ENCODE peak calls at places on chromosomes 4 and X, in five cellular contexts. One of them, this sample, is unnamed.

GRCh38 chrX:973010-973409 is 239.4 kb downstream of the CRLF2 start:
- DNase-seq in HepG2: no peak
- DNase-seq in A549: no peak
- DNase-seq in endothelial cell of umbilical vein: no peak
- DNase-seq in K562: no peak
- DNase-seq in this sample: no peak

GRCh38 chr4:151362404-151363164 is 37.2 kb upstream of the SH3D19 start:
- DNase-seq in HepG2: peak
- DNase-seq in A549: peak
- DNase-seq in K562: peak
- DNase-seq in endothelial cell of umbilical vein: peak
- DNase-seq in this sample: peak

GRCh38 chr4:181854142-181854541 is 389.1 kb upstream of the TENM3 start:
- DNase-seq in A549: no peak
- DNase-seq in endothelial cell of umbilical vein: no peak
- DNase-seq in HepG2: no peak
- DNase-seq in K562: no peak
- DNase-seq in this sample: no peak

GRCh38 chr4:168449740-168450442 is 30.4 kb downstream of the DDX60L start:
- DNase-seq in A549: no peak
- DNase-seq in K562: peak
- DNase-seq in endothelial cell of umbilical vein: peak
- DNase-seq in HepG2: no peak
- DNase-seq in this sample: peak

GRCh38 chr4:159018062-159018629 is 84.7 kb upstream of the RAPGEF2 start:
- DNase-seq in endothelial cell of umbilical vein: no peak
- DNase-seq in K562: peak
- DNase-seq in A549: no peak
- DNase-seq in HepG2: no peak
- DNase-seq in this sample: peak

GRCh38 chr4:132445386-132445785 is 703.7 kb upstream of the PCDH10 start:
- DNase-seq in A549: no peak
- DNase-seq in endothelial cell of umbilical vein: no peak
- DNase-seq in K562: no peak
- DNase-seq in HepG2: no peak
- DNase-seq in this sample: no peak

GRCh38 chr4:16253127-16253960 is 27.1 kb upstream of the TAPT1 start:
- DNase-seq in A549: peak
- DNase-seq in endothelial cell of umbilical vein: no peak
- DNase-seq in K562: no peak
- DNase-seq in HepG2: peak
- DNase-seq in this sample: no peak

GRCh38 chr4:105147226-105148151 is 813 bp downstream of the TET2 start:
- DNase-seq in endothelial cell of umbilical vein: peak
- DNase-seq in HepG2: peak
- DNase-seq in K562: peak
- DNase-seq in A549: no peak
- DNase-seq in this sample: peak

GRCh38 chrX:149129767-149130166 is 375.3 kb downstream of the IDS start:
- DNase-seq in A549: no peak
- DNase-seq in HepG2: no peak
- DNase-seq in K562: peak
- DNase-seq in endothelial cell of umbilical vein: peak
- DNase-seq in this sample: no peak

GRCh38 chr4:132016703-132017102 is 1132.4 kb upstream of the PCDH10 start:
- DNase-seq in K562: no peak
- DNase-seq in endothelial cell of umbilical vein: no peak
- DNase-seq in HepG2: no peak
- DNase-seq in A549: no peak
- DNase-seq in this sample: no peak

GRCh38 chr4:103994059-103994458 is 274.3 kb upstream of the TACR3 start:
- DNase-seq in K562: no peak
- DNase-seq in HepG2: peak
- DNase-seq in endothelial cell of umbilical vein: no peak
- DNase-seq in A549: no peak
- DNase-seq in this sample: peak

GRCh38 chr4:164571593-164572385 is 182.1 kb upstream of the SMIM31 start:
- DNase-seq in endothelial cell of umbilical vein: no peak
- DNase-seq in A549: no peak
- DNase-seq in HepG2: no peak
- DNase-seq in K562: no peak
- DNase-seq in this sample: no peak

DNA sequence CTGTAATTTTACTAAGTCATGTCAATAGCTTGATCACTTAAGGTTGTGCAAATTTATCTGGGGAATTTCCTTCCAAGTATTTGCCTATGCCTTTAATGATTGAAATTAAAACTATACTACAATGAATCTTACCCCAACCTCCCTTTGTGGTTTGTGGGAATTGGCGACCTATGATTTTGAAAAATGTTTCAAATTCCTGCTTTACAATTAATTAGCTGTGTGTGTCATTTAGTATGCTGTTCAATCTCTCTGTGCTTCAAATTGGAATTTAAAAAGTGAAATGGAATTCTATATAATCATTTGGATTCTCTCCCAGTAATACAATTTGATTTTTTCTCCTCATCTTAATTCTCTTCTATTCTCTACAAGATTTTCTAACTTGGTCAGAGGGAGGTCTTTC is 2319.5 kb downstream of the ARAP2 start:
- DNase-seq in HepG2: no peak
- DNase-seq in endothelial cell of umbilical vein: no peak
- DNase-seq in A549: no peak
- DNase-seq in K562: no peak
- DNase-seq in this sample: no peak
- TF ChIP-seq MAX in HepG2: no peak
- TF ChIP-seq MAX in endothelial cell of umbilical vein: no peak
- TF ChIP-seq MAX in A549: no peak
- TF ChIP-seq MAX in K562: no peak
- TF ChIP-seq MAX in this sample: no peak

DNA sequence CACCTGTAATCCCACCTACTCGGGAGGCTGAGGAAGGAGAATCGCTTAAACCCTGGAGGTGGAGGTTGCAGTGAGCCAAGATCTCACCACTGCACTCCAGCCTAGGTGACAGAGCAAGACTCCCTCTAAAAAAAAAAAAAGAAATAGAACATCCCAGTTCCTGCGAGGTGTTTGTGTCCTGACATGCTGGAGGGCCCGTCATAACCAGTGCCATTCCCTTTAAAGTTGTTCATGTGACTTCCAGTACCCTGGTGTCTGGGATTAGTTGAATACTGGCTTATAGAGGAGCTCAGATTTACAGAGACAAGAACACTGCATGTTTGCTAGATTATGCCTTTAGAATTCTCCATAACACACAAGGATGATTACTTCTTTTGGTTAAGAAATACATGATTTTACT is 37.6 kb upstream of the TADA2B start:
- DNase-seq in K562: no peak
- DNase-seq in endothelial cell of umbilical vein: no peak
- DNase-seq in HepG2: no peak
- DNase-seq in A549: no peak
- DNase-seq in this sample: no peak
- TF ChIP-seq MYC in K562: no peak
- TF ChIP-seq MYC in endothelial cell of umbilical vein: no peak
- TF ChIP-seq MYC in HepG2: no peak
- TF ChIP-seq MYC in A549: no peak
- TF ChIP-seq MYC in this sample: no peak

GRCh38 chrX:11758400-11759171 is 549 bp downstream of the MSL3 start:
- DNase-seq in endothelial cell of umbilical vein: peak
- DNase-seq in HepG2: peak
- DNase-seq in K562: peak
- DNase-seq in A549: peak
- DNase-seq in this sample: peak
- TF ChIP-seq POLR2A in endothelial cell of umbilical vein: no peak
- TF ChIP-seq POLR2A in HepG2: no peak
- TF ChIP-seq POLR2A in K562: peak
- TF ChIP-seq POLR2A in A549: peak
- TF ChIP-seq POLR2A in this sample: no peak

GRCh38 chr4:94711635-94712034 is 46.1 kb upstream of the BMPR1B start:
- DNase-seq in A549: no peak
- DNase-seq in endothelial cell of umbilical vein: no peak
- DNase-seq in K562: no peak
- DNase-seq in HepG2: no peak
- DNase-seq in this sample: no peak

GRCh38 chr4:94714360-94714759 is 43.4 kb upstream of the BMPR1B start:
- DNase-seq in A549: no peak
- DNase-seq in K562: no peak
- DNase-seq in endothelial cell of umbilical vein: no peak
- DNase-seq in HepG2: no peak
- DNase-seq in this sample: no peak

DNA sequence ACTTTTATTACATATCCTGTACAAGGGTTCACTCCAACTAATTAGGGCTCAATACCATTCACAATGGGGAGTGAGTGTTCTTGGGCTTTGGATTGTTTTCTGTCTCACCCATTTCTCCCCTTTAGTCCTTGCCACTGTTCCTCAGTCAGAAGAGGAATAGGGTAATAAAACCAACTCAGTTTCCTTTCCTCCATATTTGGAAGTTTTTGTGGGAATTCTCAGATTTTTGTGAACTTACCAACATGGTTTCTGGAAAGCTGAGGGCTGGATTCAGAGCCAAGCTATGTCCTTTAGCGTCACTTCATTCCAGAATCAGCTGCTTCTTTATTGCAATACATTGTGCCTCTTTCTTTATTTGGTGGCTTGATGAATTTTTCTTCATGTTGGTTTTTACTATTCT is 43.0 kb upstream of the BMPR1B start:
- DNase-seq in HepG2: no peak
- DNase-seq in endothelial cell of umbilical vein: peak
- DNase-seq in A549: no peak
- DNase-seq in K562: no peak
- DNase-seq in this sample: no peak
- TF ChIP-seq MAX in HepG2: no peak
- TF ChIP-seq MAX in endothelial cell of umbilical vein: no peak
- TF ChIP-seq MAX in A549: no peak
- TF ChIP-seq MAX in K562: no peak
- TF ChIP-seq MAX in this sample: no peak

DNA sequence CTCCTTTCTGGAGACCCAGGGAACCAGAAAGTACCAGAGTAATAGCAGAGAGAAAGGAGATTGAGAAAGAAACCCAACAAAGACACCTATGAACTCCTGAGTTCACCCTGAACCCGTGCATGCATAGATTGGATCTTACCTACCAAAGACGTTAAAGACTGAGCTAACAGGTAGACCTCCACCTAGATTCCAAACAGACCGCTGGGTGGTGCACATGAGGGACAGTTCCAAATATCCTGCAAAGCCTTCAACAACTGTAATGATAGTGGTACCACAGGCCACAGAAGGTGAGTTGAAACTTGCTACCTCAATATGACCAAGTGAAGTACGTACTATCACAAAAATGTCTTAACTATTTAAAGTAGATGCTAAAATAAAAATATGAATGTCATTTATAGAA is 34.0 kb upstream of the NR0B1 start:
- DNase-seq in K562: peak
- DNase-seq in HepG2: peak
- DNase-seq in A549: no peak
- DNase-seq in endothelial cell of umbilical vein: no peak
- DNase-seq in this sample: no peak
- TF ChIP-seq MYC in K562: no peak
- TF ChIP-seq MYC in HepG2: no peak
- TF ChIP-seq MYC in A549: no peak
- TF ChIP-seq MYC in endothelial cell of umbilical vein: no peak
- TF ChIP-seq MYC in this sample: no peak

DNA sequence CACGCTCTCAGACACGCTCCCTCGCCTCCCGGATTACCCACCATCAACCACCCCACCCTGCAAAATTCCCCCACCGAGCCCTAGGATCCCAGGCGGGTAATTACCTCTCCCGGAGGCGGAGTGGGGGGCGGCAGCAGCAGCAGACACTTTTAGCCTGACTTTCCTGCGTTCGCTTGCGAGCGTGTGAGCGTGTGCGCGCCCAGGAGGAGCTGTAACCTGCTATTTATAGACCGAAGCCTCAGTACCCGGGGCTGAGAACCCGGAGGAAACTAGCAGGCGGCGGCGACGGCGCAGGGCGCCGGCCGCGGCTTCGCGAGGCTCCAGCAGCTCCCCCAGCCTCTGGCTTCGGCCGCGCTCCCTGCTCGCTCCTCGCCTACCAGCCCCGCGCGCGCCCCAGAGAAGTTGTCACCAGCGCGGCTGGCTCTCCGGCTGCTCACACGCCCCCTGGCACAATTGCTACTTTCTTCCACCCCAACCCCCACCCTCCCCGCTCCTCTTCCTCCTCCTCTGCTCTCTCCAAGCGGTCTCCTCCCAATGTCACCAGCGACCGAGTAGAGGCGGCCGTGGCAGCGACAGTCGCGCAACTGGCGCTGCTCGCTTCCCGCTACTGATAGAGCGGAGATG is at the start of gene INPP4B:
- DNase-seq in K562: no peak
- DNase-seq in endothelial cell of umbilical vein: peak
- DNase-seq in HepG2: no peak
- DNase-seq in A549: no peak
- DNase-seq in this sample: no peak
- TF ChIP-seq POLR2A in K562: no peak
- TF ChIP-seq POLR2A in endothelial cell of umbilical vein: no peak
- TF ChIP-seq POLR2A in HepG2: no peak
- TF ChIP-seq POLR2A in A549: no peak
- TF ChIP-seq POLR2A in this sample: no peak

This sample was measured in NB4.